ENCODE peak calls at places on chromosome 4, in eight cellular contexts. N is astrocyte; P is foreskin keratinocyte; L is GM12878; H is lower leg skin; W is CD4-positive, alpha-beta T cell; K is dorsolateral prefrontal cortex; G is suprapubic skin. J is an unnamed sample.

GRCh38 chr4:83232087-83232486 is 52.5 kb downstream of the COQ2 start:
- DNase-seq in N (no peak), P (no peak), L (no peak), H (no peak), W (no peak), K (no peak), G (no peak), J (no peak)

GRCh38 chr4:40247350-40247749 is 50.5 kb downstream of the RHOH start:
- DNase-seq in N (no peak), P (no peak), L (no peak), H (no peak), W (peak), K (no peak), G (no peak), J (no peak)

GRCh38 chr4:109164011-109164410 is 138.4 kb downstream of the COL25A1 start:
- DNase-seq in N (peak), P (peak), L (no peak), H (no peak), W (no peak), K (no peak), G (no peak), J (no peak)

GRCh38 chr4:122003335-122003734 is 51.5 kb upstream of the TRPC3 start:
- DNase-seq in N (no peak), P (peak), L (peak), H (no peak), W (no peak), K (no peak), G (no peak), J (no peak)

GRCh38 chr4:128635141-128635911 is 174.2 kb upstream of the JADE1 start:
- DNase-seq in N (peak), P (no peak), L (no peak), H (no peak), W (no peak), K (peak), G (no peak), J (peak)

GRCh38 chr4:101597204-101597603 is 193.3 kb upstream of the BANK1 start:
- DNase-seq in N (no peak), P (peak), L (peak), H (no peak), W (no peak), K (no peak), G (no peak), J (no peak)

GRCh38 chr4:110493521-110493920 is 17.6 kb downstream of the ENPEP start:
- DNase-seq in N (no peak), P (no peak), L (no peak), H (no peak), W (no peak), K (no peak), G (no peak), J (no peak)

GRCh38 chr4:92163348-92163747 is 140.4 kb upstream of the GRID2 start:
- DNase-seq in N (no peak), P (no peak), L (no peak), H (no peak), W (no peak), K (no peak), G (no peak), J (no peak)

GRCh38 chr4:76689079-76689817 is 208.7 kb downstream of the SOWAHB start:
- DNase-seq in N (no peak), P (peak), L (no peak), H (no peak), W (no peak), K (peak), G (no peak), J (peak)

GRCh38 chr4:182695842-182696241 is 221.3 kb downstream of the DCTD start:
- DNase-seq in N (peak), P (no peak), L (no peak), H (no peak), W (no peak), K (no peak), G (no peak), J (no peak)

GRCh38 chr4:187172340-187172761 is 448.7 kb upstream of the FAT1 start:
- DNase-seq in N (peak), P (peak), L (no peak), H (no peak), W (no peak), K (no peak), G (no peak), J (no peak)

GRCh38 chr4:98482847-98483806 is 175.3 kb downstream of the TSPAN5 start:
- DNase-seq in N (peak), P (peak), L (peak), H (peak), W (no peak), K (no peak), G (no peak), J (no peak)

GRCh38 chr4:10143171-10143570 is 26.6 kb upstream of the WDR1 start:
- DNase-seq in N (no peak), P (no peak), L (no peak), H (no peak), W (no peak), K (no peak), G (no peak), J (no peak)

GRCh38 chr4:39574946-39575345 is 47.7 kb upstream of the UGDH start:
- DNase-seq in N (no peak), P (no peak), L (no peak), H (no peak), W (no peak), K (no peak), G (no peak), J (no peak)

GRCh38 chr4:153532227-153532626 is 66.1 kb downstream of the TMEM131L start:
- DNase-seq in N (no peak), P (no peak), L (no peak), H (no peak), W (no peak), K (no peak), G (no peak), J (no peak)

GRCh38 chr4:168304744-168305459 is 13.7 kb downstream of the DDX60 start:
- DNase-seq in N (peak), P (peak), L (no peak), H (no peak), W (no peak), K (no peak), G (no peak), J (no peak)

GRCh38 chr4:167234388-167234881 is at the start of gene SPOCK3:
- DNase-seq in N (peak), P (peak), L (no peak), H (no peak), W (no peak), K (peak), G (no peak), J (peak)

GRCh38 chr4:108744307-108744706 is 18.5 kb downstream of the ETNPPL start:
- DNase-seq in N (no peak), P (no peak), L (no peak), H (no peak), W (no peak), K (no peak), G (no peak), J (no peak)

GRCh38 chr4:106051496-106051895 is 156.2 kb downstream of the NPNT start:
- DNase-seq in N (no peak), P (no peak), L (no peak), H (no peak), W (no peak), K (no peak), G (no peak), J (no peak)

GRCh38 chr4:106046083-106046482 is 150.8 kb downstream of the NPNT start:
- DNase-seq in N (no peak), P (no peak), L (no peak), H (no peak), W (no peak), K (no peak), G (no peak), J (no peak)

DNA sequence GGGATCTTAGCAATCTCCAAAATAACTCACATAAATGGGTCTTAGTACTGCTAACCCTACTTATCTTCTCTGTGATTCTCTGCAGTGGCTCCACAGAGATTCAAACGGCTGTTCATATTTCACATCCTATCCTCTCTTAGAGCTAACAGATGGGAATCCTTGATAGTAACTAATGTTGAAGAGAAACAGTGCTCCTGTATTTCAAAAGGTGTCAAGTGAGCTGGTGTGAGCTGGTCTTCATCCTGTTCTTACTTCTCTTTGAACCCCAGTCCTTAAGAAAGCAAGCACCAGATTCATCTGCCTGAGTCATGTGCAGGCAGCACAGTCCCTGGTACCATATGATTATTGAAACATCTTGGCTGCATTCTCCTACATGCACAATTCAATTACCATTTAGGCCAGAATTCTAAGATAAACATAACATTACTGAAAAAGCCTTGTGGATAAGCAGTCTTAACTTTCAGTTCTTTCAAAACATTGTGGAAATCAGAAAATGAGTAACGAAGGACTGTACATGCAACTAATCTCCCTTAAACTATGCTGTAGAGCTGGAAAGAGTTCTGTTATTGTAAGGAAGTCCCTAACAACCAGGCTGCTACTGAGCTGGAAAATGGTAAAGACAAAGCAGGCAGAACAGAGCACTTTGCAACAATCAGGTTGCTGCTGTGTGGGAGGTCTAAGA is 153.1 kb downstream of the NPNT start:
- DNase-seq in N (peak), P (no peak), L (no peak), H (no peak), W (no peak), K (no peak), G (no peak), J (no peak)
- TF ChIP-seq CTCF in N (no peak), P (no peak), L (no peak), H (no peak), W (no peak), K (no peak), G (no peak), J (no peak)

GRCh38 chr4:3136454-3136853 is 62.0 kb downstream of the HTT start:
- DNase-seq in N (no peak), P (no peak), L (no peak), H (no peak), W (no peak), K (no peak), G (no peak), J (no peak)
- TF ChIP-seq CTCF in N (no peak), P (peak), L (no peak), H (no peak), W (peak), K (peak), G (no peak), J (peak)

GRCh38 chr4:158193171-158193749 is 17.0 kb upstream of the TMEM144 start:
- DNase-seq in N (peak), P (no peak), L (no peak), H (no peak), W (no peak), K (no peak), G (no peak), J (no peak)
- TF ChIP-seq CTCF in N (peak), P (peak), L (peak), H (no peak), W (peak), K (peak), G (peak), J (peak)

GRCh38 chr4:16596267-16596666 is 302.2 kb downstream of the LDB2 start:
- DNase-seq in N (no peak), P (no peak), L (no peak), H (no peak), W (no peak), K (no peak), G (no peak), J (no peak)

GRCh38 chr4:16588651-16589050 is 309.8 kb downstream of the LDB2 start:
- DNase-seq in N (no peak), P (no peak), L (no peak), H (no peak), W (no peak), K (no peak), G (no peak), J (no peak)

GRCh38 chr4:16590792-16591191 is 307.7 kb downstream of the LDB2 start:
- DNase-seq in N (no peak), P (no peak), L (no peak), H (no peak), W (no peak), K (no peak), G (no peak), J (no peak)

GRCh38 chr4:16588170-16588569 is 310.3 kb downstream of the LDB2 start:
- DNase-seq in N (no peak), P (no peak), L (no peak), H (no peak), W (no peak), K (no peak), G (no peak), J (no peak)

DNA sequence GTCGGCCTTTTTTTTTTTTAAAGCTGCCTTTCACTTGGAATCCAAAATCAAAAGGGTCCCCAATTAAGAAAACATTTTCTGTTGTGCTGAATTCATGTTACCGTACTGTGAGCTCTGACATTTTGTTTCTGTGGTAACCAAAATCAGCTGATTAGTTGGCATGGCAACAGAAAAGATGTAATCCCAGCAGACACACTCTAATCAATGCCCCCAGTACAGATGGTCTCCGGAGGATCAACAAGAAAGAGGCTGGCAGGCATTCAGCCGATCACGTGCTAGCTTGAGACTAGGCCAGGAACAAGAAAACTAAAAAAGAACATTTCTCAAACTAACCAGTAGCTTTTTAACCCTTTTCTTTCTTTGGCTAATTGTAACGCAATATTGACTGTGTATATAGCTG is 306.6 kb downstream of the LDB2 start:
- DNase-seq in N (no peak), P (no peak), L (no peak), H (no peak), W (no peak), K (peak), G (no peak), J (no peak)
- TF ChIP-seq CTCF in N (no peak), P (no peak), L (no peak), H (no peak), W (no peak), K (no peak), G (no peak), J (no peak)

GRCh38 chr4:70913947-70914445 is 11.8 kb downstream of the MOB1B start:
- DNase-seq in N (no peak), P (no peak), L (no peak), H (no peak), W (no peak), K (no peak), G (no peak), J (no peak)
- TF ChIP-seq CTCF in N (no peak), P (no peak), L (no peak), H (no peak), W (no peak), K (no peak), G (no peak), J (no peak)

GRCh38 chr4:145885666-145886065 is 53.0 kb downstream of the ZNF827 start:
- DNase-seq in N (no peak), P (no peak), L (no peak), H (no peak), W (no peak), K (no peak), G (no peak), J (no peak)

GRCh38 chr4:145886871-145887240 is 51.8 kb downstream of the ZNF827 start:
- DNase-seq in N (no peak), P (no peak), L (no peak), H (no peak), W (no peak), K (no peak), G (no peak), J (no peak)

GRCh38 chr4:145888393-145888792 is 50.2 kb downstream of the ZNF827 start:
- DNase-seq in N (no peak), P (no peak), L (no peak), H (no peak), W (no peak), K (no peak), G (no peak), J (no peak)

GRCh38 chr4:145884775-145885174 is 53.8 kb downstream of the ZNF827 start:
- DNase-seq in N (no peak), P (no peak), L (no peak), H (no peak), W (no peak), K (no peak), G (no peak), J (no peak)

GRCh38 chr4:145887241-145887964 is 51.2 kb downstream of the ZNF827 start:
- DNase-seq in N (peak), P (peak), L (no peak), H (peak), W (no peak), K (no peak), G (no peak), J (no peak)
- TF ChIP-seq CTCF in N (no peak), P (peak), L (no peak), H (no peak), W (no peak), K (no peak), G (no peak), J (no peak)

GRCh38 chr4:17616283-17616682 is 1.8 kb downstream of the MED28 start:
- DNase-seq in N (no peak), P (no peak), L (no peak), H (no peak), W (no peak), K (no peak), G (no peak), J (no peak)

GRCh38 chr4:17619416-17620105 is 5.1 kb downstream of the MED28 start:
- DNase-seq in N (no peak), P (no peak), L (no peak), H (no peak), W (no peak), K (no peak), G (no peak), J (no peak)

GRCh38 chr4:17613761-17614415 is 553 bp upstream of the MED28 start:
- DNase-seq in N (peak), P (peak), L (no peak), H (peak), W (no peak), K (no peak), G (no peak), J (peak)

GRCh38 chr4:17618926-17619325 is 4.5 kb downstream of the MED28 start:
- DNase-seq in N (no peak), P (no peak), L (no peak), H (no peak), W (no peak), K (no peak), G (no peak), J (no peak)

DNA sequence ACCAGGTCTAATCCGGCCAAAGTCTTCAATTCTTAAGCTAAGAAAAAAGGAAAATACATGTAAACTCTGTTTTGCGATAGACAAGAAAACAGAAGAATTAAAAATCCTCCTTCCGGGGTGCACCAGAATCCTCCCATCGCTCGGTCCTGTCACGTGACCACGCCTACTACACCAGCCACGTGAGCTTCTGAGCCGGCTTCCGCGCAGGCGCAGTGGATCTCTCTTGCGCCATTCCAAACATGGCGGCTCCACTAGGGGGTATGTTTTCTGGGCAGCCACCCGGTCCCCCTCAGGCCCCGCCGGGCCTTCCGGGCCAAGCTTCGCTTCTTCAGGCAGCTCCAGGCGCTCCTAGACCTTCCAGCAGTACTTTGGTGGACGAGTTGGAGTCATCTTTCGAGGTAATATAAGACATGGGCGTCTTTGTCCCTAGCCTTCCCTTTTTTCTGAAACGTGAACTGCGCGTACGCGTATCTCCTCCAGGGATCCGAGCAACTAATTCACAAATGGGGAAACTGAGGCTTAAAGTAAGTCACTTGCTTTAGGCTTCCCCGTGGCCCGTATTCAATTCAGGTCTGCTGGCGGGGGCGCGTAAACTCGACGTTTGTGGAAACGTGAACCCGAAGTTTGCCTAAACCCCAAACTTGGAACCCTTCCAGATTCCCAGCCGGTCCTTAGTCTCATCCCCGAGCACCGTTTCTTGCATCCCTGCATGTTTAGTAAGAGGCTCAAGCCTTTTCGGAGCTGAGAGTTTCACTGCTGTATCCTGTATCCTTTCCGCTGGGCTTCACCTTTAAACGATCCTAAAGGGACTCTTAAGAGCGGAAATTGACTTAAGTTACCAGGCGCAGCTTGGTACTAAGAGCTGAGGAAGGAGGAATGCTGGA is at the start of gene MED28:
- DNase-seq in N (peak), P (peak), L (peak), H (peak), W (peak), K (peak), G (peak), J (peak)
- TF ChIP-seq CTCF in N (no peak), P (peak), L (no peak), H (no peak), W (no peak), K (peak), G (peak), J (no peak)

GRCh38 chr4:20305976-20306375 is 54.3 kb downstream of the SLIT2 start:
- DNase-seq in N (no peak), P (no peak), L (no peak), H (no peak), W (no peak), K (no peak), G (no peak), J (no peak)
- TF ChIP-seq CTCF in N (no peak), P (peak), L (no peak), H (no peak), W (no peak), K (peak), G (no peak), J (peak)

GRCh38 chr4:115972967-115973366 is 859.5 kb upstream of the NDST4 start:
- DNase-seq in N (no peak), P (no peak), L (no peak), H (no peak), W (no peak), K (no peak), G (no peak), J (no peak)
- TF ChIP-seq CTCF in N (no peak), P (no peak), L (no peak), H (no peak), W (no peak), K (no peak), G (no peak), J (no peak)

J was measured in progenitor cell of endocrine pancreas.